ENCODE peak calls at places on chromosomes 16 and 17, in seven cellular contexts. W is brain microvascular endothelial cell, X is epithelial cell of proximal tubule, A is AG04449, Q is cardiac muscle cell, F is prostate gland, O is left lung. D is an unnamed sample.

GRCh38 chr17:45147102-45147580 is 1.1 kb upstream of the HEXIM1 start:
- DNase-seq in O (peak; percentile 81), W (peak; percentile 25), A (no peak), Q (peak; percentile 85), X (no peak), F (no peak), D (no peak)

GRCh38 chr17:66491213-66491612 is 188.8 kb downstream of the PRKCA start:
- DNase-seq in X (no peak), O (no peak), A (no peak), W (no peak), F (no peak), Q (no peak), D (no peak)

GRCh38 chr16:85029413-85029794 is 1.8 kb downstream of the KIAA0513 start:
- DNase-seq in Q (no peak), F (peak; percentile 76), O (no peak), A (no peak), X (no peak), W (no peak), D (no peak)

GRCh38 chr16:23410176-23410575 is 42.8 kb downstream of the COG7 start:
- DNase-seq in A (no peak), W (no peak), F (no peak), X (no peak), Q (no peak), O (no peak), D (no peak)

GRCh38 chr16:3017806-3018506 is at the start of gene CLDN6:
- DNase-seq in Q (peak; percentile 94), X (no peak), W (no peak), O (no peak), F (no peak), A (no peak), D (peak; percentile 90)

GRCh38 chr16:50372611-50373344 is 4.0 kb upstream of the BRD7 start:
- DNase-seq in A (no peak), F (no peak), X (no peak), W (no peak), O (no peak), Q (peak; percentile 49), D (peak; percentile 44)

GRCh38 chr17:27376637-27377547 is 79.4 kb upstream of the KSR1 start:
- DNase-seq in A (no peak), F (no peak), Q (no peak), X (no peak), O (no peak), W (peak; percentile 52), D (no peak)

GRCh38 chr16:58481226-58481869 is 18.6 kb upstream of the NDRG4 start:
- DNase-seq in F (no peak), Q (no peak), O (no peak), X (no peak), A (no peak), W (no peak), D (no peak)

GRCh38 chr17:74305865-74306654 is 20.0 kb upstream of the KIF19 start:
- DNase-seq in A (no peak), Q (no peak), X (no peak), F (no peak), O (no peak), W (no peak), D (no peak)

GRCh38 chr16:10080031-10080772 is 102.0 kb downstream of the GRIN2A start:
- DNase-seq in A (no peak), F (peak; percentile 57), O (no peak), X (no peak), Q (peak; percentile 52), W (peak; percentile 83), D (no peak)

GRCh38 chr17:80163315-80163714 is 6.5 kb upstream of the CARD14 start:
- DNase-seq in F (no peak), Q (no peak), X (no peak), A (no peak), W (no peak), O (no peak), D (no peak)

GRCh38 chr17:73155410-73156165 is 9.2 kb upstream of the SSTR2 start:
- DNase-seq in A (no peak), W (no peak), X (no peak), O (no peak), F (no peak), Q (no peak), D (peak; percentile 56)

GRCh38 chr17:17682293-17682736 is 1.1 kb downstream of the RAI1 start:
- DNase-seq in O (no peak), Q (peak; percentile 45), A (no peak), X (no peak), W (no peak), F (peak; percentile 40), D (peak; percentile 43)

GRCh38 chr16:24514096-24514495 is 25.3 kb upstream of the RBBP6 start:
- DNase-seq in X (no peak), A (no peak), Q (no peak), O (no peak), F (no peak), W (no peak), D (no peak)

GRCh38 chr17:82649501-82650261 is 1.4 kb upstream of the WDR45B start:
- DNase-seq in X (no peak), A (no peak), Q (no peak), O (peak; percentile 55), F (no peak), W (no peak), D (no peak)

GRCh38 chr17:82648761-82649474 is 674 bp upstream of the WDR45B start:
- DNase-seq in A (no peak), W (no peak), X (no peak), O (peak; percentile 87), Q (peak; percentile 52), F (peak; percentile 49), D (peak; percentile 62)

GRCh38 chr17:82645516-82645915 is 2.7 kb downstream of the WDR45B start:
- DNase-seq in A (no peak), O (no peak), F (no peak), X (no peak), Q (no peak), W (no peak), D (no peak)

GRCh38 chr17:82648165-82648668 is at the start of gene WDR45B:
- DNase-seq in X (no peak), O (peak; percentile 98), F (peak; percentile 94), W (peak; percentile 96), A (peak; percentile 86), Q (peak; percentile 97), D (peak; percentile 94)

GRCh38 chr17:82647593-82648164 is 565 bp downstream of the WDR45B start:
- DNase-seq in O (peak; percentile 88), X (no peak), F (no peak), A (no peak), Q (peak; percentile 35), W (no peak), D (peak; percentile 36)
- TF ChIP-seq CTCF in O (no peak), X (no peak), F (peak; percentile 22), A (peak; percentile 9), Q (peak; percentile 18), W (peak; percentile 49), D (no peak)

DNA sequence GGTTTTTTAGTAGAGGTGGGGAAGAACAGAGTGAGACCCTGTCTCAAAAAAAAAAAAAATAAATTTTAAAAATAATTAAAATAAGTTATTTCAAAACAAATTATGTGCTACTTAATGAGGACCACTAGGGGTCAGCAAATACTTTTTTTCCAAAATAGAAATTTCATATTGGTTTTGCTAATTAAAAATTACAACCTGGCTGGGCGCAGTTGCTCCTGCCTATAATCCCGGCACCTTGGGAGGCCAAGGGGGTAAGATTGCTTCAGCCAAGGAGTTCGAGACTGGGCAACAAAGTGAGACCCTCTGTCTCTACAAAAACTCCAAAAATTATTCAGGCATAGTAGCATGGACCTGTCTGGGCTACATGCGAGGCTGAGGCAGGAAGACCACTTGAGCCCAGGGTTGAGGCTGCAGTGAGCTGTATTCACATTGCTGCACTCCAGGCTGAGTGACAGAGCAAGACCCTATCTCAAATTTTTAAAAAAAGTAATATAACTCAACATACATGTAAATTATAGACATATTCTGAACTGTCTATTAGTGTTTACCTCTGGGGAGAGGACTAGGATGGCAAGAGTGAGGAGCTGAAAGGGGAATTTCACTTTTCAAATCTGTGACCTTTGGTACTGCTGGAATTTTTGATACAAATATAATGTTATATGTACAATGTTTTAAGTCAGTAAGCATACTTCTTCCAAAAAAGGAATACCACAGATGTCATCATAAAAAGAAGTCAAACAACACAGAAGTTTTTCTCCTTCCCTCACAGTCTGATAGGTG is 8.1 kb downstream of the MEIOB start:
- DNase-seq in W (no peak), X (no peak), A (peak; percentile 4), F (no peak), Q (peak; percentile 44), O (no peak), D (no peak)
- TF ChIP-seq CTCF in W (peak; percentile 56), X (peak; percentile 51), A (peak; percentile 24), F (peak; percentile 43), Q (peak; percentile 50), O (peak; percentile 48), D (peak; percentile 88)

DNA sequence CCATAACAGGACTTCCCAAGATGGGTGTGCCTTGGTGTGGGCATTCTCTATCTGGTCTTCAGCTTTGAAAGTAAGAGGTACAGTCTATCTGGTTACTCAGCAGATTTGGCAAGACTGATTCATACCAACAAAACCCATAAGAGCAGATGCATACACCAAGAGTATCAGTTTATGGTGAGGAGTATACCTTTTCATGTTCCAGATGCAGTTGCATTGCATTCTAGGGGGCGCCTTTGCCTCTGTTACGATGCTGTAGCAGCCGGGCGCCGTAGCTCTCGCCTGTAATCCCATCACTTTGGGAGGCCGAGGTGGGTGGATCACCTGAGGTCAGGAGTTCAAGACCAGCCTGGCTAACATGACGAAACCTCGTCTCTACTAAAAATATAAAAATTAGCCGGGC is 31.1 kb upstream of the CARMIL2 start:
- DNase-seq in F (no peak), W (no peak), Q (no peak), X (no peak), O (no peak), A (no peak), D (no peak)
- TF ChIP-seq CTCF in F (no peak), W (peak; percentile 33), Q (no peak), X (peak; percentile 32), O (no peak), A (no peak), D (no peak)

GRCh38 chr17:43949777-43950176 is 4.0 kb downstream of the PYY start:
- DNase-seq in A (no peak), O (no peak), F (no peak), Q (no peak), W (no peak), X (no peak), D (no peak)
- TF ChIP-seq CTCF in A (no peak), O (no peak), F (no peak), Q (no peak), W (peak; percentile 22), X (peak; percentile 24), D (no peak)

DNA sequence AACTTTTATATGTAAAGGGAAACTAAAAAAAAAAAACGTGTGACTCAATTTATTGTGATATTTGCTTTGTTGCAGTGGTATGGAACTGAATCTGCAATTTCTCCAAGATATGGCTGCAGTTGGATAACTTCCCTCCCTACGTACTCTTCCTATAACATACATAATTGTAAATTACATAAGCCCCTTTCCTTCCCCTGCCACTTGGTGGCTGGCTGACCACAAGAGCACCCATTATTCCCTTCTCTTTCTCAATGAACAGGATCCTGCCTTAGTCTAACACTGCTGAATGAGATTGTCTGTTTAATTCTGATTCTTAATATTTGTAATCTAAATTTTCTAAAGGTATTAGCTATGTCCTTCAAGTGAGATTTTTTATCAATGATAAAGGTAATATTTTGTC is 27.8 kb downstream of the CCL4 start:
- DNase-seq in F (no peak), W (no peak), A (no peak), Q (no peak), O (no peak), X (no peak), D (no peak)
- TF ChIP-seq CTCF in F (no peak), W (no peak), A (no peak), Q (peak; percentile 16), O (no peak), X (no peak), D (no peak)

GRCh38 chr17:82414548-82415281 is 3.4 kb upstream of the HEXD start:
- DNase-seq in X (no peak), A (no peak), W (peak; percentile 52), O (peak; percentile 92), F (peak; percentile 54), Q (peak; percentile 91), D (peak; percentile 85)
- TF ChIP-seq CTCF in X (peak; percentile 89), A (peak; percentile 44), W (peak; percentile 74), O (peak; percentile 68), F (peak; percentile 74), Q (peak; percentile 70), D (peak; percentile 62)